ENCODE peak calls at places on chromosomes 3 and 15, in five cellular contexts. One of them, this sample, is unnamed.

GRCh38 chr15:88023956-88024355 is 232.6 kb downstream of the NTRK3 start:
- DNase-seq in testis: no peak
- DNase-seq in heart left ventricle: no peak
- DNase-seq in H54: no peak
- DNase-seq in body of pancreas: no peak
- DNase-seq in this sample: no peak

GRCh38 chr15:86040360-86041095 is 39.1 kb upstream of the AGBL1 start:
- DNase-seq in body of pancreas: no peak
- DNase-seq in heart left ventricle: no peak
- DNase-seq in testis: no peak
- DNase-seq in H54: no peak
- DNase-seq in this sample: no peak

GRCh38 chr3:56612146-56612545 is 55.2 kb downstream of the CCDC66 start:
- DNase-seq in heart left ventricle: no peak
- DNase-seq in body of pancreas: no peak
- DNase-seq in testis: no peak
- DNase-seq in H54: no peak
- DNase-seq in this sample: no peak

GRCh38 chr15:38128389-38128788 is 124.2 kb upstream of the SPRED1 start:
- DNase-seq in body of pancreas: no peak
- DNase-seq in testis: peak
- DNase-seq in H54: no peak
- DNase-seq in heart left ventricle: peak
- DNase-seq in this sample: no peak

GRCh38 chr15:51356983-51357382 is 15.5 kb downstream of the GLDN start:
- DNase-seq in testis: no peak
- DNase-seq in H54: no peak
- DNase-seq in heart left ventricle: no peak
- DNase-seq in body of pancreas: no peak
- DNase-seq in this sample: no peak

GRCh38 chr3:149906036-149906435 is 64.7 kb downstream of the PFN2 start:
- DNase-seq in heart left ventricle: no peak
- DNase-seq in testis: no peak
- DNase-seq in body of pancreas: no peak
- DNase-seq in H54: no peak
- DNase-seq in this sample: no peak

GRCh38 chr15:89883518-89883917 is 10.3 kb downstream of the AP3S2 start:
- DNase-seq in testis: no peak
- DNase-seq in body of pancreas: no peak
- DNase-seq in H54: no peak
- DNase-seq in heart left ventricle: no peak
- DNase-seq in this sample: no peak

GRCh38 chr3:55405436-55405835 is 81.7 kb downstream of the WNT5A start:
- DNase-seq in body of pancreas: no peak
- DNase-seq in H54: peak
- DNase-seq in testis: peak
- DNase-seq in heart left ventricle: no peak
- DNase-seq in this sample: peak

GRCh38 chr3:105829879-105830622 is 38.8 kb downstream of the CBLB start:
- DNase-seq in H54: no peak
- DNase-seq in testis: no peak
- DNase-seq in body of pancreas: no peak
- DNase-seq in heart left ventricle: no peak
- DNase-seq in this sample: no peak

GRCh38 chr3:69379661-69380060 is 6.2 kb downstream of the FRMD4B start:
- DNase-seq in H54: no peak
- DNase-seq in testis: no peak
- DNase-seq in body of pancreas: no peak
- DNase-seq in heart left ventricle: no peak
- DNase-seq in this sample: no peak

GRCh38 chr3:5731100-5731499 is 543.6 kb downstream of the EDEM1 start:
- DNase-seq in testis: peak
- DNase-seq in heart left ventricle: no peak
- DNase-seq in body of pancreas: no peak
- DNase-seq in H54: no peak
- DNase-seq in this sample: peak

GRCh38 chr3:134640872-134641470 is 9.9 kb downstream of the KY start:
- DNase-seq in testis: peak
- DNase-seq in heart left ventricle: no peak
- DNase-seq in body of pancreas: no peak
- DNase-seq in H54: no peak
- DNase-seq in this sample: peak

GRCh38 chr15:60835974-60836373 is 357.0 kb upstream of the ICE2 start:
- DNase-seq in heart left ventricle: no peak
- DNase-seq in body of pancreas: no peak
- DNase-seq in testis: no peak
- DNase-seq in H54: no peak
- DNase-seq in this sample: no peak

GRCh38 chr3:8741581-8742355 is 8.2 kb downstream of the CAV3 start:
- DNase-seq in H54: peak
- DNase-seq in testis: peak
- DNase-seq in heart left ventricle: peak
- DNase-seq in body of pancreas: no peak
- DNase-seq in this sample: no peak

GRCh38 chr3:188486126-188486525 is 332.2 kb downstream of the LPP start:
- DNase-seq in body of pancreas: no peak
- DNase-seq in H54: no peak
- DNase-seq in testis: no peak
- DNase-seq in heart left ventricle: no peak
- DNase-seq in this sample: no peak

GRCh38 chr3:13600950-13601691 is 52.2 kb downstream of the FBLN2 start:
- DNase-seq in heart left ventricle: no peak
- DNase-seq in testis: peak
- DNase-seq in body of pancreas: no peak
- DNase-seq in H54: peak
- DNase-seq in this sample: no peak

GRCh38 chr3:50260942-50261441 is 8.0 kb upstream of the SEMA3B start:
- DNase-seq in H54: no peak
- DNase-seq in heart left ventricle: peak
- DNase-seq in testis: no peak
- DNase-seq in body of pancreas: no peak
- DNase-seq in this sample: no peak

GRCh38 chr15:30901889-30902288 is 1.8 kb upstream of the FAN1 start:
- DNase-seq in H54: no peak
- DNase-seq in heart left ventricle: no peak
- DNase-seq in body of pancreas: no peak
- DNase-seq in testis: no peak
- DNase-seq in this sample: no peak

GRCh38 chr15:30905821-30906220 is 2.1 kb downstream of the FAN1 start:
- DNase-seq in testis: peak
- DNase-seq in H54: no peak
- DNase-seq in heart left ventricle: no peak
- DNase-seq in body of pancreas: no peak
- DNase-seq in this sample: no peak

GRCh38 chr15:30904812-30905211 is 1.1 kb downstream of the FAN1 start:
- DNase-seq in body of pancreas: no peak
- DNase-seq in H54: no peak
- DNase-seq in heart left ventricle: no peak
- DNase-seq in testis: no peak
- DNase-seq in this sample: no peak

GRCh38 chr15:30906366-30906765 is 2.7 kb downstream of the FAN1 start:
- DNase-seq in heart left ventricle: no peak
- DNase-seq in body of pancreas: no peak
- DNase-seq in H54: no peak
- DNase-seq in testis: no peak
- DNase-seq in this sample: no peak

GRCh38 chr15:30903497-30904187 is at the start of gene FAN1:
- DNase-seq in H54: peak
- DNase-seq in testis: peak
- DNase-seq in body of pancreas: peak
- DNase-seq in heart left ventricle: peak
- DNase-seq in this sample: peak
- TF ChIP-seq POLR2A in H54: peak
- TF ChIP-seq POLR2A in testis: no peak
- TF ChIP-seq POLR2A in body of pancreas: peak
- TF ChIP-seq POLR2A in heart left ventricle: peak
- TF ChIP-seq POLR2A in this sample: peak

GRCh38 chr15:48645558-48646330 is at the start of gene FBN1:
- DNase-seq in testis: peak
- DNase-seq in H54: peak
- DNase-seq in body of pancreas: peak
- DNase-seq in heart left ventricle: peak
- DNase-seq in this sample: peak
- TF ChIP-seq POLR2A in testis: peak
- TF ChIP-seq POLR2A in H54: peak
- TF ChIP-seq POLR2A in body of pancreas: peak
- TF ChIP-seq POLR2A in heart left ventricle: peak
- TF ChIP-seq POLR2A in this sample: peak

GRCh38 chr15:81303241-81304225 is 20.4 kb downstream of the STARD5 start:
- DNase-seq in body of pancreas: no peak
- DNase-seq in H54: no peak
- DNase-seq in heart left ventricle: no peak
- DNase-seq in testis: no peak
- DNase-seq in this sample: no peak
- TF ChIP-seq POLR2A in body of pancreas: no peak
- TF ChIP-seq POLR2A in H54: no peak
- TF ChIP-seq POLR2A in heart left ventricle: no peak
- TF ChIP-seq POLR2A in testis: no peak
- TF ChIP-seq POLR2A in this sample: no peak

GRCh38 chr3:49244589-49245205 is 32.3 kb downstream of the C3orf62 start:
- DNase-seq in body of pancreas: peak
- DNase-seq in testis: no peak
- DNase-seq in heart left ventricle: no peak
- DNase-seq in H54: no peak
- DNase-seq in this sample: peak
- TF ChIP-seq POLR2A in body of pancreas: no peak
- TF ChIP-seq POLR2A in testis: no peak
- TF ChIP-seq POLR2A in heart left ventricle: no peak
- TF ChIP-seq POLR2A in H54: no peak
- TF ChIP-seq POLR2A in this sample: no peak

DNA sequence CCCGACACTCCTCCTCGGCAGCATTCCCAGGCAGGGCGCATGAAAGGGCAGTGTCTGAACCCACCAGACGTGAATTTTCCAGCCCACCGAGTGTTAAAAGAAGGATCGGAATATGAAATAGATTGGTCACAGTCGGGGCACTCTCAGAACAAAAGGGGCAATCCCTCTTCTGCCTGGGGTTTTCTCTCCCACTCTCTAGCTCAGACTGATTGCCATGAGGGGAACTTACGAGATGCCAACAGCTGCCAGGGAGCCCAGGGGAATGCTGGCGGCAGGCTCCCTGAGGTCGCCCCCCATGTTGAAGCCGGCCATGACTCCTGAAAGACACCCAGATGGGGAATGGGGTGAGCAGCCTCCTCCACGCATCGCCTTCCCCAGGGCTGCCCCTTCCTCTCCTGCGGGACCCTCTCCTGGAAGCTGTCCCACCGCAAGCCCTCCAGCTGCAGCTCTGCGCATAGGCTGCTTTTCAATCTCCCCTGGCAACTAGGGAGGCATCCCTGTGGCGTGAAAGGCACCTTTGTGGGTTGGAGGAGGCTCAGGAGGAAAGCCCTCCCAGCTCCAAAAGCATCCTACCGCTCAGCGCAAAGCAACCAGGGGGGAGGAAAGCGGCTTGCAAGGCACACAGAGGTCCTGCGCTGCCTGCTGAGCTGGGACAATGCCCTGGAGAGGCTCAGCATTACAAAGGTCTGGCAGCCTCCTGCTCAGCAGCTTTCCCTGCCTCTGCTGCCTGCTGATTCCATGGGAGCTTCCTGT is 64.7 kb upstream of the HEG1 start:
- DNase-seq in H54: no peak
- DNase-seq in testis: peak
- DNase-seq in body of pancreas: no peak
- DNase-seq in heart left ventricle: no peak
- DNase-seq in this sample: no peak
- TF ChIP-seq POLR2A in H54: no peak
- TF ChIP-seq POLR2A in testis: no peak
- TF ChIP-seq POLR2A in body of pancreas: no peak
- TF ChIP-seq POLR2A in heart left ventricle: no peak
- TF ChIP-seq POLR2A in this sample: no peak

GRCh38 chr3:44478606-44479094 is 1.2 kb upstream of the ZNF445 start:
- DNase-seq in testis: no peak
- DNase-seq in H54: no peak
- DNase-seq in body of pancreas: no peak
- DNase-seq in heart left ventricle: no peak
- DNase-seq in this sample: no peak
- TF ChIP-seq POLR2A in testis: no peak
- TF ChIP-seq POLR2A in H54: no peak
- TF ChIP-seq POLR2A in body of pancreas: no peak
- TF ChIP-seq POLR2A in heart left ventricle: no peak
- TF ChIP-seq POLR2A in this sample: no peak

DNA sequence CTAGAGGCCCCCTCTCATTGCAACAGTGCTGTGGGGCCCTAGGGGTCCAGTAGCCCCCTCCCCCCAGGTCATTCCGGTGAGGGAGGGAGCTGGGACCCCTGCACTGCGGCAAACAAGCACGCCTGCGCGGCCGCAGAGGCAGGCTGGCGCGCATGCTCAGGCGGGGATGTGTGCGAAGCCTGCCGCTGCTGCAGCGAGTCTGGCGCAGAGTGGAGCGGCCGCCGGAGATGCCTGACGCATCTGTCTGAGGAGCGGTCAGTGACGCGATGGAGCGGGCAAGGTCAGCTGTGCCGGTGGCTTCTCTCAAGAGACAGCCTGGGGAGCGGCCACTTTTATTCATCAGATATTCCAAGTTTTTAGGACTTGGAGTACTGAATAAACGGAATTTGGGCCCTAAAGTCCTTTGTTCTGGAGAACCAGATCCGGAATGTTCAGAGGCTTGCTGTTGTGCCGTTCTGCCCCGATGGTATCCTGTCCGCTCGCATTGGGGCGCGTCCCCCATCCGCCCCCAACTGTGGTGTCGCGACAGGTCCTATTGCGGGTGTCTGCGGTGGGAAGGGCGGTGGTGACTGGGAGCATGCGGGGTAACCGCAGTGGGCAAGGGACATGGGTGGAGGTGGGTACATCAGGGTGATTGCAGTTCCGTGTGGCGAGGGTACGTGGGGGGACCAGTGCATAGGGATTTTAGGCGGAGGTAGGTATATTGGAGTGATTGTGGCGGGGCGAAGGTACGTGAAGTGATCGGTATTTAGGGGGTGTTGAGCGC is at the start of the genes SNRPN and SNURF:
- DNase-seq in H54: peak
- DNase-seq in body of pancreas: peak
- DNase-seq in heart left ventricle: peak
- DNase-seq in testis: peak
- DNase-seq in this sample: peak
- TF ChIP-seq POLR2A in H54: peak
- TF ChIP-seq POLR2A in body of pancreas: peak
- TF ChIP-seq POLR2A in heart left ventricle: peak
- TF ChIP-seq POLR2A in testis: peak
- TF ChIP-seq POLR2A in this sample: peak

GRCh38 chr3:119322523-119323400 is 28.6 kb downstream of the ARHGAP31 start:
- DNase-seq in testis: peak
- DNase-seq in H54: peak
- DNase-seq in heart left ventricle: peak
- DNase-seq in body of pancreas: peak
- DNase-seq in this sample: peak
- TF ChIP-seq POLR2A in testis: no peak
- TF ChIP-seq POLR2A in H54: peak
- TF ChIP-seq POLR2A in heart left ventricle: peak
- TF ChIP-seq POLR2A in body of pancreas: peak
- TF ChIP-seq POLR2A in this sample: peak

GRCh38 chr15:31214158-31214863 is 112.3 kb upstream of the KLF13 start:
- DNase-seq in heart left ventricle: no peak
- DNase-seq in testis: no peak
- DNase-seq in H54: no peak
- DNase-seq in body of pancreas: no peak
- DNase-seq in this sample: no peak
- TF ChIP-seq POLR2A in heart left ventricle: no peak
- TF ChIP-seq POLR2A in testis: no peak
- TF ChIP-seq POLR2A in H54: no peak
- TF ChIP-seq POLR2A in body of pancreas: no peak
- TF ChIP-seq POLR2A in this sample: no peak